ENCODE peak calls at places on chromosomes 16 and 17, in eight cellular contexts. P is CD8-positive, alpha-beta memory T cell; V is psoas muscle; Y is IMR-90; X is CD4-positive, alpha-beta memory T cell; S is PC-3; Z is vagina; A is keratinocyte. L is an unnamed sample.

GRCh38 chr17:57276621-57277020 is 20.3 kb downstream of the MSI2 start:
- DNase-seq in P (no peak), V (no peak), Y (no peak), X (no peak), S (no peak), Z (no peak), A (no peak), L (no peak)

GRCh38 chr17:45309400-45309799 is 7.4 kb downstream of the MAP3K14 start:
- DNase-seq in P (no peak), V (no peak), Y (no peak), X (no peak), S (no peak), Z (no peak), A (no peak), L (no peak)

GRCh38 chr17:17681744-17682292 is 560 bp downstream of the RAI1 start:
- DNase-seq in P (peak; percentile 43), V (peak; percentile 71), Y (no peak), X (peak; percentile 41), S (peak; percentile 33), Z (no peak), A (no peak), L (peak; percentile 61)

GRCh38 chr17:44758414-44759095 is at the start of gene ADAM11:
- DNase-seq in P (no peak), V (no peak), Y (no peak), X (no peak), S (no peak), Z (no peak), A (no peak), L (no peak)

GRCh38 chr17:55635253-55635766 is 87.4 kb downstream of the TMEM100 start:
- DNase-seq in P (no peak), V (no peak), Y (peak; percentile 2), X (no peak), S (no peak), Z (no peak), A (no peak), L (no peak)

GRCh38 chr17:45672301-45672700 is 111.8 kb upstream of the CRHR1 start:
- DNase-seq in P (no peak), V (no peak), Y (no peak), X (no peak), S (no peak), Z (no peak), A (no peak), L (no peak)

GRCh38 chr17:66673668-66674276 is 161.1 kb upstream of the CACNG5 start:
- DNase-seq in P (peak; percentile 77), V (no peak), Y (peak; percentile 72), X (peak; percentile 84), S (peak; percentile 92), Z (no peak), A (peak; percentile 69), L (peak; percentile 76)

GRCh38 chr17:838486-838885 is 56.3 kb downstream of the MRM3 start:
- DNase-seq in P (no peak), V (no peak), Y (no peak), X (no peak), S (no peak), Z (no peak), A (no peak), L (no peak)

GRCh38 chr17:74387365-74388218 is 20.3 kb downstream of the GPR142 start:
- DNase-seq in P (no peak), V (peak; percentile 16), Y (no peak), X (no peak), S (no peak), Z (no peak), A (no peak), L (no peak)

GRCh38 chr17:75404739-75405364 is 626 bp downstream of the GRB2 start:
- DNase-seq in P (peak; percentile 40), V (peak; percentile 69), Y (peak; percentile 52), X (peak; percentile 50), S (peak; percentile 43), Z (peak; percentile 84), A (no peak), L (peak; percentile 66)

GRCh38 chr17:43609613-43610385 is 51.9 kb downstream of the MEOX1 start:
- DNase-seq in P (no peak), V (no peak), Y (peak; percentile 26), X (no peak), S (no peak), Z (no peak), A (no peak), L (no peak)

GRCh38 chr16:49832177-49832576 is 23.7 kb downstream of the ZNF423 start:
- DNase-seq in P (no peak), V (peak; percentile 71), Y (no peak), X (no peak), S (no peak), Z (no peak), A (no peak), L (no peak)

GRCh38 chr16:59148756-59149155 is 414.6 kb upstream of the GOT2 start:
- DNase-seq in P (no peak), V (no peak), Y (no peak), X (no peak), S (no peak), Z (no peak), A (no peak), L (no peak)

GRCh38 chr17:55487727-55488436 is 23.4 kb downstream of the SMIM36 start:
- DNase-seq in P (no peak), V (no peak), Y (no peak), X (no peak), S (peak; percentile 44), Z (no peak), A (no peak), L (no peak)

GRCh38 chr17:69434164-69434579 is 19.7 kb downstream of the MAP2K6 start:
- DNase-seq in P (no peak), V (no peak), Y (peak; percentile 26), X (no peak), S (peak; percentile 74), Z (no peak), A (peak; percentile 45), L (no peak)

GRCh38 chr17:75814900-75815373 is 29.3 kb downstream of the UNC13D start:
- DNase-seq in P (no peak), V (peak; percentile 35), Y (peak; percentile 79), X (no peak), S (peak; percentile 90), Z (no peak), A (peak; percentile 63), L (no peak)

GRCh38 chr17:76797441-76797840 is 59.5 kb downstream of the MFSD11 start:
- DNase-seq in P (no peak), V (no peak), Y (no peak), X (no peak), S (peak; percentile 77), Z (no peak), A (no peak), L (no peak)

GRCh38 chr16:10806698-10807097 is 11.9 kb downstream of the TVP23A start:
- DNase-seq in P (no peak), V (no peak), Y (no peak), X (no peak), S (no peak), Z (no peak), A (no peak), L (no peak)

GRCh38 chr16:29790949-29791844 is 646 bp downstream of the KIF22 start:
- DNase-seq in P (no peak), V (no peak), Y (no peak), X (peak; percentile 23), S (no peak), Z (no peak), A (no peak), L (no peak)

GRCh38 chr17:78819402-78819801 is 21.2 kb downstream of the USP36 start:
- DNase-seq in P (no peak), V (peak; percentile 40), Y (no peak), X (no peak), S (no peak), Z (no peak), A (no peak), L (no peak)

GRCh38 chr17:13076905-13077304 is 59.1 kb upstream of the ELAC2 start:
- DNase-seq in P (no peak), V (no peak), Y (no peak), X (no peak), S (no peak), Z (no peak), A (no peak), L (no peak)

GRCh38 chr17:17851101-17851500 is 14.3 kb upstream of the SREBF1 start:
- DNase-seq in P (no peak), V (no peak), Y (no peak), X (no peak), S (no peak), Z (no peak), A (no peak), L (no peak)

GRCh38 chr16:72537684-72538083 is 365.7 kb upstream of the PMFBP1 start:
- DNase-seq in P (no peak), V (no peak), Y (peak; percentile 56), X (no peak), S (peak; percentile 37), Z (no peak), A (no peak), L (no peak)

GRCh38 chr17:41864498-41864836 is 756 bp downstream of the KLHL11 start:
- DNase-seq in P (no peak), V (no peak), Y (no peak), X (no peak), S (no peak), Z (no peak), A (no peak), L (no peak)

GRCh38 chr17:48571024-48571818 is 6.9 kb downstream of the HOXB4 start:
- DNase-seq in P (no peak), V (no peak), Y (peak; percentile 71), X (no peak), S (no peak), Z (no peak), A (no peak), L (no peak)

GRCh38 chr16:88706288-88706964 is at the start of the genes CTU2 and RNF166:
- DNase-seq in P (peak; percentile 90), V (peak; percentile 97), Y (peak; percentile 84), X (peak; percentile 90), S (peak; percentile 88), Z (no peak), A (no peak), L (peak; percentile 90)
- H3K27ac ChIP-seq in P (peak within 1 kb of the TSS; percentile 93), V (peak within 1 kb of the TSS; percentile 91), Y (peak within 1 kb of the TSS; percentile 65), X (peak within 1 kb of the TSS; percentile 85), S (peak within 1 kb of the TSS; percentile 32), Z (peak within 1 kb of the TSS; percentile 78), A (peak within 1 kb of the TSS; percentile 58), L (peak within 1 kb of the TSS; percentile 88)

GRCh38 chr17:15951368-15952047 is 6.6 kb downstream of the ADORA2B start:
- DNase-seq in P (no peak), V (no peak), Y (no peak), X (no peak), S (peak; percentile 2), Z (no peak), A (no peak), L (no peak)
- H3K27me3 ChIP-seq in P (no peaks in the 10 kb centered on the region), V (no peaks in the 10 kb centered on the region), Y (no peaks in the 10 kb centered on the region), X (no peaks in the 10 kb centered on the region), S (no peaks in the 10 kb centered on the region), Z (no peaks in the 10 kb centered on the region), A (no peaks in the 10 kb centered on the region), L (no peaks in the 10 kb centered on the region)

DNA sequence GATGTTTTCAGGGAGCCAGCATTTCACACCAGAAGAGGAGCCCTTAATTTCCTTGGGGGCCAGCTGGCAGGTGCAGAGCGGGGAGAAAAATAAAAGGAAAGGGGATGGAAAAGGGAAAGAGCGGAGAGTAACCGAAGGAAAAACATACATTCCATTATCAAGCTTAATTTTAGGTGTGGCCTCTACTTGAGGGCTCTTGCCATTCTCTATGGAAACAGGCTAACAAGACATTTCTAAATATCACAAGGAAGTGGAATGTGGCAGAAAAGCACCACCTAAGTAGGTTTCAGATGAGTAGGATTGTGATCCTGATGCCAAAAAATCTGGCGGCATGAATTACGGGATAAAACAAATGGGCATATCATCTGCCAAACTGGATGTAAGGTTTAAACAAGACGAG is 970 bp upstream of the DYNC1LI2 start:
- DNase-seq in P (no peak), V (no peak), Y (no peak), X (no peak), S (no peak), Z (no peak), A (no peak), L (no peak)
- H3K4me3 ChIP-seq in P (no peak overlapping the region), V (peak overlapping the region; percentile 96), Y (no peak overlapping the region), X (peak overlapping the region; percentile 15), S (no peak overlapping the region), Z (peak overlapping the region; percentile 99), A (peak overlapping the region; percentile 94), L (no peak overlapping the region)

GRCh38 chr16:3681206-3681605 is 26.7 kb downstream of the DNASE1 start:
- DNase-seq in P (no peak), V (peak; percentile 77), Y (no peak), X (no peak), S (no peak), Z (no peak), A (no peak), L (no peak)
- H3K27ac ChIP-seq in P (no peak overlapping the region), V (no peak overlapping the region), Y (no peak overlapping the region), X (no peak overlapping the region), S (no peak overlapping the region), Z (no peak overlapping the region), A (no peak overlapping the region), L (no peak overlapping the region)